ENCODE peak calls at places on chromosomes 2 and 18, in eight cellular contexts. One of them, this sample, is unnamed.

GRCh38 chr2:196248467-196249104 is 77.2 kb upstream of the STK17B start:
- DNase-seq in NCI-H2081: no peak
- DNase-seq in renal cortical epithelial cell: no peak
- DNase-seq in OCI-M1: no peak
- DNase-seq in glutamatergic neuron: no peak
- DNase-seq in stimulated activated CD8-positive, alpha-beta memory T cell treated with anti-CD3 and anti-CD28 coated beads, Interleukin-4, amount 100 ng/mL, for 24 hours: no peak
- DNase-seq in fibroblast of mammary gland: no peak
- DNase-seq in LoVo: no peak
- DNase-seq in this sample: no peak

GRCh38 chr2:195488567-195488966 is 168.5 kb upstream of the SLC39A10 start:
- DNase-seq in fibroblast of mammary gland: no peak
- DNase-seq in glutamatergic neuron: no peak
- DNase-seq in NCI-H2081: no peak
- DNase-seq in renal cortical epithelial cell: no peak
- DNase-seq in LoVo: no peak
- DNase-seq in OCI-M1: peak
- DNase-seq in stimulated activated CD8-positive, alpha-beta memory T cell treated with anti-CD3 and anti-CD28 coated beads, Interleukin-4, amount 100 ng/mL, for 24 hours: no peak
- DNase-seq in this sample: no peak

GRCh38 chr2:102114290-102114721 is 28.2 kb upstream of the IL1R1 start:
- DNase-seq in renal cortical epithelial cell: peak
- DNase-seq in glutamatergic neuron: no peak
- DNase-seq in LoVo: no peak
- DNase-seq in fibroblast of mammary gland: peak
- DNase-seq in NCI-H2081: no peak
- DNase-seq in OCI-M1: peak
- DNase-seq in stimulated activated CD8-positive, alpha-beta memory T cell treated with anti-CD3 and anti-CD28 coated beads, Interleukin-4, amount 100 ng/mL, for 24 hours: no peak
- DNase-seq in this sample: no peak

GRCh38 chr2:100278501-100278900 is 43.8 kb downstream of the LONRF2 start:
- DNase-seq in glutamatergic neuron: no peak
- DNase-seq in stimulated activated CD8-positive, alpha-beta memory T cell treated with anti-CD3 and anti-CD28 coated beads, Interleukin-4, amount 100 ng/mL, for 24 hours: no peak
- DNase-seq in NCI-H2081: no peak
- DNase-seq in OCI-M1: no peak
- DNase-seq in LoVo: no peak
- DNase-seq in fibroblast of mammary gland: no peak
- DNase-seq in renal cortical epithelial cell: no peak
- DNase-seq in this sample: no peak

GRCh38 chr2:219997341-219997851 is 370.0 kb downstream of the SLC4A3 start:
- DNase-seq in renal cortical epithelial cell: peak
- DNase-seq in NCI-H2081: peak
- DNase-seq in fibroblast of mammary gland: peak
- DNase-seq in LoVo: no peak
- DNase-seq in OCI-M1: peak
- DNase-seq in stimulated activated CD8-positive, alpha-beta memory T cell treated with anti-CD3 and anti-CD28 coated beads, Interleukin-4, amount 100 ng/mL, for 24 hours: no peak
- DNase-seq in glutamatergic neuron: peak
- DNase-seq in this sample: peak

GRCh38 chr2:200829258-200829655 is 17.5 kb downstream of the BZW1 start:
- DNase-seq in OCI-M1: no peak
- DNase-seq in stimulated activated CD8-positive, alpha-beta memory T cell treated with anti-CD3 and anti-CD28 coated beads, Interleukin-4, amount 100 ng/mL, for 24 hours: no peak
- DNase-seq in NCI-H2081: no peak
- DNase-seq in fibroblast of mammary gland: no peak
- DNase-seq in glutamatergic neuron: no peak
- DNase-seq in renal cortical epithelial cell: no peak
- DNase-seq in LoVo: no peak
- DNase-seq in this sample: no peak

GRCh38 chr2:105299290-105299689 is 30.2 kb downstream of the TGFBRAP1 start:
- DNase-seq in NCI-H2081: no peak
- DNase-seq in LoVo: no peak
- DNase-seq in renal cortical epithelial cell: peak
- DNase-seq in OCI-M1: no peak
- DNase-seq in stimulated activated CD8-positive, alpha-beta memory T cell treated with anti-CD3 and anti-CD28 coated beads, Interleukin-4, amount 100 ng/mL, for 24 hours: no peak
- DNase-seq in glutamatergic neuron: no peak
- DNase-seq in fibroblast of mammary gland: no peak
- DNase-seq in this sample: no peak

GRCh38 chr2:29016500-29016899 is 35.4 kb downstream of the TOGARAM2 start:
- DNase-seq in stimulated activated CD8-positive, alpha-beta memory T cell treated with anti-CD3 and anti-CD28 coated beads, Interleukin-4, amount 100 ng/mL, for 24 hours: no peak
- DNase-seq in renal cortical epithelial cell: no peak
- DNase-seq in LoVo: no peak
- DNase-seq in fibroblast of mammary gland: no peak
- DNase-seq in OCI-M1: no peak
- DNase-seq in glutamatergic neuron: no peak
- DNase-seq in NCI-H2081: no peak
- DNase-seq in this sample: no peak

GRCh38 chr18:79949571-79950439 is 1.6 kb downstream of the SLC66A2 start:
- DNase-seq in fibroblast of mammary gland: no peak
- DNase-seq in LoVo: no peak
- DNase-seq in NCI-H2081: no peak
- DNase-seq in OCI-M1: peak
- DNase-seq in stimulated activated CD8-positive, alpha-beta memory T cell treated with anti-CD3 and anti-CD28 coated beads, Interleukin-4, amount 100 ng/mL, for 24 hours: no peak
- DNase-seq in glutamatergic neuron: no peak
- DNase-seq in renal cortical epithelial cell: no peak
- DNase-seq in this sample: peak

GRCh38 chr2:28430790-28431418 is 38.2 kb downstream of the FOSL2 start:
- DNase-seq in stimulated activated CD8-positive, alpha-beta memory T cell treated with anti-CD3 and anti-CD28 coated beads, Interleukin-4, amount 100 ng/mL, for 24 hours: no peak
- DNase-seq in renal cortical epithelial cell: no peak
- DNase-seq in NCI-H2081: no peak
- DNase-seq in OCI-M1: no peak
- DNase-seq in fibroblast of mammary gland: no peak
- DNase-seq in glutamatergic neuron: no peak
- DNase-seq in LoVo: no peak
- DNase-seq in this sample: no peak

GRCh38 chr2:230904856-230905447 is 20.1 kb downstream of the GPR55 start:
- DNase-seq in OCI-M1: no peak
- DNase-seq in NCI-H2081: no peak
- DNase-seq in stimulated activated CD8-positive, alpha-beta memory T cell treated with anti-CD3 and anti-CD28 coated beads, Interleukin-4, amount 100 ng/mL, for 24 hours: no peak
- DNase-seq in renal cortical epithelial cell: no peak
- DNase-seq in LoVo: no peak
- DNase-seq in fibroblast of mammary gland: no peak
- DNase-seq in glutamatergic neuron: peak
- DNase-seq in this sample: no peak

GRCh38 chr2:54256091-54256694 is at the start of gene TSPYL6:
- DNase-seq in NCI-H2081: no peak
- DNase-seq in stimulated activated CD8-positive, alpha-beta memory T cell treated with anti-CD3 and anti-CD28 coated beads, Interleukin-4, amount 100 ng/mL, for 24 hours: no peak
- DNase-seq in glutamatergic neuron: no peak
- DNase-seq in renal cortical epithelial cell: no peak
- DNase-seq in OCI-M1: no peak
- DNase-seq in LoVo: no peak
- DNase-seq in fibroblast of mammary gland: no peak
- DNase-seq in this sample: no peak

GRCh38 chr2:239602290-239603282 is 201.8 kb upstream of the HDAC4 start:
- DNase-seq in OCI-M1: no peak
- DNase-seq in fibroblast of mammary gland: no peak
- DNase-seq in glutamatergic neuron: no peak
- DNase-seq in NCI-H2081: no peak
- DNase-seq in LoVo: no peak
- DNase-seq in renal cortical epithelial cell: no peak
- DNase-seq in stimulated activated CD8-positive, alpha-beta memory T cell treated with anti-CD3 and anti-CD28 coated beads, Interleukin-4, amount 100 ng/mL, for 24 hours: no peak
- DNase-seq in this sample: no peak

GRCh38 chr2:715847-716573 is 38.8 kb upstream of the TMEM18 start:
- DNase-seq in OCI-M1: no peak
- DNase-seq in renal cortical epithelial cell: peak
- DNase-seq in glutamatergic neuron: no peak
- DNase-seq in LoVo: no peak
- DNase-seq in NCI-H2081: peak
- DNase-seq in stimulated activated CD8-positive, alpha-beta memory T cell treated with anti-CD3 and anti-CD28 coated beads, Interleukin-4, amount 100 ng/mL, for 24 hours: no peak
- DNase-seq in fibroblast of mammary gland: peak
- DNase-seq in this sample: no peak

GRCh38 chr2:241767464-241768250 is 9.0 kb upstream of the GAL3ST2 start:
- DNase-seq in stimulated activated CD8-positive, alpha-beta memory T cell treated with anti-CD3 and anti-CD28 coated beads, Interleukin-4, amount 100 ng/mL, for 24 hours: no peak
- DNase-seq in fibroblast of mammary gland: no peak
- DNase-seq in OCI-M1: no peak
- DNase-seq in NCI-H2081: no peak
- DNase-seq in glutamatergic neuron: peak
- DNase-seq in renal cortical epithelial cell: no peak
- DNase-seq in LoVo: no peak
- DNase-seq in this sample: no peak

GRCh38 chr2:216426166-216426777 is 14.0 kb downstream of the SMARCAL1 start:
- DNase-seq in stimulated activated CD8-positive, alpha-beta memory T cell treated with anti-CD3 and anti-CD28 coated beads, Interleukin-4, amount 100 ng/mL, for 24 hours: no peak
- DNase-seq in LoVo: no peak
- DNase-seq in renal cortical epithelial cell: no peak
- DNase-seq in OCI-M1: no peak
- DNase-seq in NCI-H2081: no peak
- DNase-seq in fibroblast of mammary gland: peak
- DNase-seq in glutamatergic neuron: no peak
- DNase-seq in this sample: no peak

GRCh38 chr2:90069290-90069894 is 1377.9 kb downstream of the RPIA start:
- DNase-seq in NCI-H2081: peak
- DNase-seq in OCI-M1: no peak
- DNase-seq in stimulated activated CD8-positive, alpha-beta memory T cell treated with anti-CD3 and anti-CD28 coated beads, Interleukin-4, amount 100 ng/mL, for 24 hours: no peak
- DNase-seq in renal cortical epithelial cell: peak
- DNase-seq in fibroblast of mammary gland: peak
- DNase-seq in LoVo: no peak
- DNase-seq in glutamatergic neuron: peak
- DNase-seq in this sample: peak

GRCh38 chr2:73116182-73116960 is 3.6 kb upstream of the RAB11FIP5 start:
- DNase-seq in OCI-M1: no peak
- DNase-seq in LoVo: no peak
- DNase-seq in glutamatergic neuron: no peak
- DNase-seq in fibroblast of mammary gland: no peak
- DNase-seq in stimulated activated CD8-positive, alpha-beta memory T cell treated with anti-CD3 and anti-CD28 coated beads, Interleukin-4, amount 100 ng/mL, for 24 hours: no peak
- DNase-seq in NCI-H2081: no peak
- DNase-seq in renal cortical epithelial cell: no peak
- DNase-seq in this sample: no peak

GRCh38 chr2:171409436-171409971 is 24.3 kb downstream of the METTL8 start:
- DNase-seq in fibroblast of mammary gland: no peak
- DNase-seq in OCI-M1: peak
- DNase-seq in stimulated activated CD8-positive, alpha-beta memory T cell treated with anti-CD3 and anti-CD28 coated beads, Interleukin-4, amount 100 ng/mL, for 24 hours: no peak
- DNase-seq in renal cortical epithelial cell: no peak
- DNase-seq in NCI-H2081: no peak
- DNase-seq in glutamatergic neuron: no peak
- DNase-seq in LoVo: no peak
- DNase-seq in this sample: no peak

GRCh38 chr2:9032555-9032954 is 29.1 kb upstream of the MBOAT2 start:
- DNase-seq in LoVo: no peak
- DNase-seq in fibroblast of mammary gland: no peak
- DNase-seq in OCI-M1: no peak
- DNase-seq in renal cortical epithelial cell: no peak
- DNase-seq in NCI-H2081: peak
- DNase-seq in stimulated activated CD8-positive, alpha-beta memory T cell treated with anti-CD3 and anti-CD28 coated beads, Interleukin-4, amount 100 ng/mL, for 24 hours: no peak
- DNase-seq in glutamatergic neuron: no peak
- DNase-seq in this sample: no peak

This sample was measured in body of pancreas.